ENCODE peak calls at places on chromosomes 2 and 18, in five cellular contexts. Y, A, Z, B and W are unnamed samples.

GRCh38 chr2:20428717-20429490 is 18.0 kb upstream of the RHOB start:
- DNase-seq in Y (no peak), A (no peak), Z (no peak), B (no peak), W (peak; percentile 2)

GRCh38 chr2:75432761-75433361 is 127.9 kb downstream of the EVA1A start:
- DNase-seq in Y (no peak), A (peak; percentile 20), Z (no peak), B (no peak), W (no peak)

GRCh38 chr2:1024981-1025380 is 74.3 kb downstream of the SNTG2 start:
- DNase-seq in Y (no peak), A (no peak), Z (no peak), B (no peak), W (no peak)

GRCh38 chr2:176095421-176095820 is 2.9 kb downstream of the HOXD13 start:
- DNase-seq in Y (no peak), A (no peak), Z (no peak), B (no peak), W (no peak)

GRCh38 chr2:11967946-11968465 is 221.6 kb downstream of the LPIN1 start:
- DNase-seq in Y (no peak), A (no peak), Z (no peak), B (no peak), W (no peak)

GRCh38 chr2:60213865-60214657 is 339.4 kb downstream of the BCL11A start:
- DNase-seq in Y (peak; percentile 26), A (no peak), Z (no peak), B (no peak), W (no peak)

GRCh38 chr2:201507725-201508124 is 56.2 kb downstream of the STRADB start:
- DNase-seq in Y (no peak), A (no peak), Z (peak; percentile 37), B (no peak), W (peak; percentile 10)

GRCh38 chr2:210003394-210003793 is 956 bp downstream of the RPE start:
- DNase-seq in Y (no peak), A (no peak), Z (no peak), B (no peak), W (no peak)

GRCh38 chr2:65030481-65030880 is 25.7 kb upstream of the CEP68 start:
- DNase-seq in Y (no peak), A (peak; percentile 65), Z (no peak), B (no peak), W (no peak)

GRCh38 chr2:196239622-196240587 is 68.5 kb upstream of the STK17B start:
- DNase-seq in Y (peak; percentile 21), A (peak; percentile 84), Z (peak; percentile 91), B (no peak), W (peak; percentile 94)

GRCh38 chr2:207282916-207283315 is 117.2 kb upstream of the KLF7 start:
- DNase-seq in Y (no peak), A (no peak), Z (no peak), B (no peak), W (no peak)

GRCh38 chr2:221423212-221423804 is 148.8 kb downstream of the EPHA4 start:
- DNase-seq in Y (no peak), A (no peak), Z (no peak), B (no peak), W (no peak)

GRCh38 chr2:225842939-225843338 is 443.4 kb downstream of the NYAP2 start:
- DNase-seq in Y (no peak), A (no peak), Z (no peak), B (no peak), W (no peak)

GRCh38 chr2:134149904-134150303 is 104.0 kb upstream of the MGAT5 start:
- DNase-seq in Y (no peak), A (no peak), Z (no peak), B (no peak), W (no peak)

GRCh38 chr2:223602972-223603371 is 811 bp upstream of the SCG2 start:
- DNase-seq in Y (no peak), A (no peak), Z (no peak), B (no peak), W (no peak)

GRCh38 chr2:81068144-81068543 is 763.6 kb upstream of the LRRTM1 start:
- DNase-seq in Y (no peak), A (no peak), Z (no peak), B (no peak), W (no peak)

GRCh38 chr18:26863122-26863879 is 2.2 kb downstream of the AQP4 start:
- DNase-seq in Y (peak; percentile 63), A (no peak), Z (no peak), B (no peak), W (no peak)

GRCh38 chr2:126825306-126825705 is 73.4 kb upstream of the TEX51 start:
- DNase-seq in Y (no peak), A (no peak), Z (no peak), B (no peak), W (no peak)

GRCh38 chr2:37795938-37796337 is 124.5 kb upstream of the CDC42EP3 start:
- DNase-seq in Y (no peak), A (no peak), Z (no peak), B (no peak), W (no peak)

GRCh38 chr2:222295368-222296041 is 3.3 kb downstream of the PAX3 start:
- DNase-seq in Y (no peak), A (no peak), Z (no peak), B (no peak), W (no peak)

GRCh38 chr2:8324164-8324848 is 357.6 kb upstream of the ID2 start:
- DNase-seq in Y (no peak), A (no peak), Z (peak; percentile 34), B (peak; percentile 52), W (peak; percentile 28)

GRCh38 chr18:22282311-22283235 is 113.2 kb downstream of the GATA6 start:
- DNase-seq in Y (peak; percentile 69), A (no peak), Z (no peak), B (no peak), W (peak; percentile 14)

GRCh38 chr2:130814931-130815680 is 21.6 kb upstream of the ARHGEF4 start:
- DNase-seq in Y (no peak), A (no peak), Z (no peak), B (no peak), W (peak; percentile 3)

GRCh38 chr2:205931388-205931787 is 154.6 kb downstream of the INO80D start:
- DNase-seq in Y (no peak), A (no peak), Z (no peak), B (no peak), W (no peak)

GRCh38 chr2:28152585-28153284 is 239.9 kb upstream of the FOSL2 start:
- DNase-seq in Y (no peak), A (no peak), Z (no peak), B (no peak), W (no peak)

GRCh38 chr2:11154460-11155325 is 574 bp upstream of the SLC66A3 start:
- DNase-seq in Y (peak; percentile 99), A (peak; percentile 97), Z (peak; percentile 100), B (peak; percentile 79), W (peak; percentile 99)

GRCh38 chr2:30282081-30282480 is 50.7 kb downstream of the LBH start:
- DNase-seq in Y (no peak), A (peak; percentile 87), Z (no peak), B (no peak), W (no peak)

GRCh38 chr2:7280790-7281189 is 363.6 kb downstream of the RNF144A start:
- DNase-seq in Y (no peak), A (no peak), Z (no peak), B (no peak), W (no peak)

GRCh38 chr2:98505311-98505808 is 60.7 kb downstream of the INPP4A start:
- DNase-seq in Y (no peak), A (no peak), Z (peak; percentile 61), B (no peak), W (peak; percentile 54)

GRCh38 chr2:20592106-20593071 is 58.5 kb downstream of the HS1BP3 start:
- DNase-seq in Y (no peak), A (no peak), Z (no peak), B (no peak), W (no peak)

GRCh38 chr2:9397201-9397600 is 26.1 kb downstream of the ITGB1BP1 start:
- DNase-seq in Y (no peak), A (no peak), Z (no peak), B (no peak), W (no peak)

GRCh38 chr2:239300242-239300641 is 100.6 kb downstream of the HDAC4 start:
- DNase-seq in Y (no peak), A (no peak), Z (no peak), B (no peak), W (no peak)

GRCh38 chr2:10493636-10494281 is 45.6 kb upstream of the ODC1 start:
- DNase-seq in Y (peak; percentile 95), A (peak; percentile 71), Z (peak; percentile 94), B (peak; percentile 22), W (peak; percentile 96)

GRCh38 chr18:57816208-57816999 is 13.3 kb upstream of the ATP8B1 start:
- DNase-seq in Y (no peak), A (no peak), Z (no peak), B (no peak), W (no peak)

GRCh38 chr18:69876490-69876889 is 71.2 kb downstream of the CD226 start:
- DNase-seq in Y (no peak), A (no peak), Z (no peak), B (no peak), W (no peak)